ENCODE peak calls at places on chromosomes 13 and 19, in six cellular contexts. One of them, this sample, is unnamed.

GRCh38 chr13:107322228-107322627 is 754.3 kb upstream of the ARGLU1 start:
- DNase-seq in BJ: no peak
- DNase-seq in RWPE1: peak; percentile 22
- DNase-seq in bronchial epithelial cell: peak; percentile 63
- DNase-seq in dorsolateral prefrontal cortex: no peak
- DNase-seq in brain microvascular endothelial cell: no peak
- DNase-seq in this sample: no peak

GRCh38 chr19:2503521-2504109 is 27.7 kb downstream of the GADD45B start:
- DNase-seq in BJ: peak; percentile 79
- DNase-seq in RWPE1: peak; percentile 84
- DNase-seq in bronchial epithelial cell: peak; percentile 72
- DNase-seq in dorsolateral prefrontal cortex: no peak
- DNase-seq in brain microvascular endothelial cell: peak; percentile 75
- DNase-seq in this sample: peak; percentile 76

GRCh38 chr13:25292301-25292700 is 5.0 kb upstream of the MTMR6 start:
- DNase-seq in BJ: no peak
- DNase-seq in RWPE1: no peak
- DNase-seq in bronchial epithelial cell: peak; percentile 35
- DNase-seq in dorsolateral prefrontal cortex: no peak
- DNase-seq in brain microvascular endothelial cell: peak; percentile 40
- DNase-seq in this sample: peak; percentile 35

GRCh38 chr13:61247149-61247936 is 168.3 kb downstream of the PCDH20 start:
- DNase-seq in BJ: no peak
- DNase-seq in RWPE1: no peak
- DNase-seq in bronchial epithelial cell: no peak
- DNase-seq in dorsolateral prefrontal cortex: no peak
- DNase-seq in brain microvascular endothelial cell: no peak
- DNase-seq in this sample: no peak

GRCh38 chr19:54431255-54431838 is 16.1 kb downstream of the TTYH1 start:
- DNase-seq in BJ: no peak
- DNase-seq in RWPE1: no peak
- DNase-seq in bronchial epithelial cell: peak; percentile 22
- DNase-seq in dorsolateral prefrontal cortex: no peak
- DNase-seq in brain microvascular endothelial cell: peak; percentile 16
- DNase-seq in this sample: peak; percentile 34

GRCh38 chr13:44157614-44158013 is 216.0 kb upstream of the SERP2 start:
- DNase-seq in BJ: no peak
- DNase-seq in RWPE1: no peak
- DNase-seq in bronchial epithelial cell: no peak
- DNase-seq in dorsolateral prefrontal cortex: no peak
- DNase-seq in brain microvascular endothelial cell: no peak
- DNase-seq in this sample: no peak

GRCh38 chr13:106496072-106496997 is 39.1 kb downstream of the EFNB2 start:
- DNase-seq in BJ: no peak
- DNase-seq in RWPE1: no peak
- DNase-seq in bronchial epithelial cell: no peak
- DNase-seq in dorsolateral prefrontal cortex: no peak
- DNase-seq in brain microvascular endothelial cell: no peak
- DNase-seq in this sample: no peak

GRCh38 chr19:31516756-31517155 is 167.5 kb upstream of the TSHZ3 start:
- DNase-seq in BJ: no peak
- DNase-seq in RWPE1: no peak
- DNase-seq in bronchial epithelial cell: no peak
- DNase-seq in dorsolateral prefrontal cortex: no peak
- DNase-seq in brain microvascular endothelial cell: no peak
- DNase-seq in this sample: no peak

GRCh38 chr13:79997244-79997643 is 343.7 kb downstream of the SPRY2 start:
- DNase-seq in BJ: no peak
- DNase-seq in RWPE1: no peak
- DNase-seq in bronchial epithelial cell: no peak
- DNase-seq in dorsolateral prefrontal cortex: no peak
- DNase-seq in brain microvascular endothelial cell: no peak
- DNase-seq in this sample: no peak

GRCh38 chr19:29953352-29954247 is 11.6 kb downstream of the URI1 start:
- DNase-seq in BJ: no peak
- DNase-seq in RWPE1: no peak
- DNase-seq in bronchial epithelial cell: no peak
- DNase-seq in dorsolateral prefrontal cortex: no peak
- DNase-seq in brain microvascular endothelial cell: no peak
- DNase-seq in this sample: no peak

GRCh38 chr19:11069451-11070009 is 19.7 kb upstream of the LDLR start:
- DNase-seq in BJ: no peak
- DNase-seq in RWPE1: no peak
- DNase-seq in bronchial epithelial cell: no peak
- DNase-seq in dorsolateral prefrontal cortex: no peak
- DNase-seq in brain microvascular endothelial cell: no peak
- DNase-seq in this sample: no peak

GRCh38 chr13:95704510-95704909 is 27.6 kb downstream of the DNAJC3 start:
- DNase-seq in BJ: no peak
- DNase-seq in RWPE1: no peak
- DNase-seq in bronchial epithelial cell: no peak
- DNase-seq in dorsolateral prefrontal cortex: no peak
- DNase-seq in brain microvascular endothelial cell: peak; percentile 4
- DNase-seq in this sample: no peak
- TF ChIP-seq CTCF in BJ: no peak
- TF ChIP-seq CTCF in RWPE1: no peak
- TF ChIP-seq CTCF in bronchial epithelial cell: peak; percentile 43
- TF ChIP-seq CTCF in dorsolateral prefrontal cortex: peak; percentile 6
- TF ChIP-seq CTCF in brain microvascular endothelial cell: peak; percentile 57
- TF ChIP-seq CTCF in this sample: peak; percentile 34

DNA sequence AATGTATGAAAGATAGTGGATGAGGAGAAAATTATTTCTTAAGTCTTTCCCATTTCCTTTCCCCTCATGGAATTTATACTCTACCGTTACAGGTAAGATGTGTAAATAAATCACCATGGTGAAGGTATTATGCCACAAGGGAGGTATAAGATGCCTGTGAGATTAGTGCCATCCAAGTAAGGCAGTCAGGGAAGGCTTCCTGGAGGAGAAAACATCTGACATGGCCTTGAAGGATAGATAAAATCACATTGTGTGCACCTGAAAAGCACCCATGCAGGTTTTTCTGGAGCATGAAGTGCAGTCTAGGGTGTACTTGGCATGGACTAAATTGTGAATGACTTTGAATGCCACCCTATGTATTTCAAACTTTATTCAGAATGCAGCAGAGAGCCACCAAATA is 15.3 kb downstream of the MBNL2 start:
- DNase-seq in BJ: no peak
- DNase-seq in RWPE1: no peak
- DNase-seq in bronchial epithelial cell: no peak
- DNase-seq in dorsolateral prefrontal cortex: no peak
- DNase-seq in brain microvascular endothelial cell: no peak
- DNase-seq in this sample: no peak
- TF ChIP-seq CTCF in BJ: no peak
- TF ChIP-seq CTCF in RWPE1: no peak
- TF ChIP-seq CTCF in bronchial epithelial cell: no peak
- TF ChIP-seq CTCF in dorsolateral prefrontal cortex: no peak
- TF ChIP-seq CTCF in brain microvascular endothelial cell: no peak
- TF ChIP-seq CTCF in this sample: no peak

DNA sequence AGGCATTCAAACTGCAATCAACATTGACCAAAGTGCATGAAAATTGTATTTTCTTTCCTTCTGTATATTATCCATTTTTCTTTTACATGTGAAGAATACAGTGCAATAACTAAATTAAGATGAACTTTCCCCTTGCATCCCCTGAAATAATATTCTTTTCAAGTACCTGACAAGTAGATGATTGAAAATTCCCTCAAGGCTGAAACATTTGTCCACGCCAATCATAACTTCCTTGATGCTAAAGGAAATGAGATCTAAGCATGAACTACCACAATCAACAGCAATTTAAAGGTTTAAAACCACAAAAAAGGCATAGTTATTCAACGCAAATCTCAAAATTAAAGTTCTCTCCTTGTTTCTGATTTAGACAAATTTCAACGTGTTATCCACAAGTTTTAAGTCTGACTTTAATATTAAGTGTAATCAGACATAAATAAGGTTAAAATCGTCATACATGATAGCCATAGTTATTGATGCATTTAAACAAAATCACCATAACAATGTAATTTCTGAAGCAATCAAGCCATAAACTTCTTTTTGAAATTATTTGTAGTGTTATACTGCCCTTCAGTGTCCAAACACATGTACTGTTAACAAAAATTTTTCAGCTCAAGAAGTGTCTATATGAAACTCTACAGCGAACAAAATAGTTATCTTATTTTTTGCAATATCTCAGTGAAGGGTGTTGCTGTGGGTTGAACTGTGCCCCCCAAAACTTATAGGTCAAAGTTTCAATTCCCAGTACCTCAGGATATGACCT is 169.5 kb downstream of the DCLK1 start:
- DNase-seq in BJ: no peak
- DNase-seq in RWPE1: no peak
- DNase-seq in bronchial epithelial cell: no peak
- DNase-seq in dorsolateral prefrontal cortex: no peak
- DNase-seq in brain microvascular endothelial cell: no peak
- DNase-seq in this sample: no peak
- TF ChIP-seq CTCF in BJ: peak; percentile 18
- TF ChIP-seq CTCF in RWPE1: no peak
- TF ChIP-seq CTCF in bronchial epithelial cell: no peak
- TF ChIP-seq CTCF in dorsolateral prefrontal cortex: peak; percentile 29
- TF ChIP-seq CTCF in brain microvascular endothelial cell: no peak
- TF ChIP-seq CTCF in this sample: peak; percentile 2

GRCh38 chr19:1315470-1316166 is 29.9 kb downstream of the EFNA2 start:
- DNase-seq in BJ: no peak
- DNase-seq in RWPE1: peak; percentile 66
- DNase-seq in bronchial epithelial cell: no peak
- DNase-seq in dorsolateral prefrontal cortex: peak; percentile 63
- DNase-seq in brain microvascular endothelial cell: peak; percentile 8
- DNase-seq in this sample: peak; percentile 33
- TF ChIP-seq CTCF in BJ: peak; percentile 61
- TF ChIP-seq CTCF in RWPE1: peak; percentile 80
- TF ChIP-seq CTCF in bronchial epithelial cell: peak; percentile 69
- TF ChIP-seq CTCF in dorsolateral prefrontal cortex: peak; percentile 77
- TF ChIP-seq CTCF in brain microvascular endothelial cell: peak; percentile 51
- TF ChIP-seq CTCF in this sample: peak; percentile 65

GRCh38 chr13:52029569-52029968 is 5.1 kb downstream of the UTP14C start:
- DNase-seq in BJ: no peak
- DNase-seq in RWPE1: no peak
- DNase-seq in bronchial epithelial cell: no peak
- DNase-seq in dorsolateral prefrontal cortex: no peak
- DNase-seq in brain microvascular endothelial cell: no peak
- DNase-seq in this sample: no peak

GRCh38 chr13:52026246-52026626 is 1.7 kb downstream of the UTP14C start:
- DNase-seq in BJ: no peak
- DNase-seq in RWPE1: no peak
- DNase-seq in bronchial epithelial cell: no peak
- DNase-seq in dorsolateral prefrontal cortex: no peak
- DNase-seq in brain microvascular endothelial cell: no peak
- DNase-seq in this sample: no peak

GRCh38 chr13:52025475-52026245 is 1.2 kb downstream of the UTP14C start:
- DNase-seq in BJ: no peak
- DNase-seq in RWPE1: no peak
- DNase-seq in bronchial epithelial cell: no peak
- DNase-seq in dorsolateral prefrontal cortex: no peak
- DNase-seq in brain microvascular endothelial cell: no peak
- DNase-seq in this sample: no peak

GRCh38 chr13:52024481-52024880 is at the start of gene UTP14C:
- DNase-seq in BJ: no peak
- DNase-seq in RWPE1: no peak
- DNase-seq in bronchial epithelial cell: peak; percentile 85
- DNase-seq in dorsolateral prefrontal cortex: no peak
- DNase-seq in brain microvascular endothelial cell: no peak
- DNase-seq in this sample: no peak

DNA sequence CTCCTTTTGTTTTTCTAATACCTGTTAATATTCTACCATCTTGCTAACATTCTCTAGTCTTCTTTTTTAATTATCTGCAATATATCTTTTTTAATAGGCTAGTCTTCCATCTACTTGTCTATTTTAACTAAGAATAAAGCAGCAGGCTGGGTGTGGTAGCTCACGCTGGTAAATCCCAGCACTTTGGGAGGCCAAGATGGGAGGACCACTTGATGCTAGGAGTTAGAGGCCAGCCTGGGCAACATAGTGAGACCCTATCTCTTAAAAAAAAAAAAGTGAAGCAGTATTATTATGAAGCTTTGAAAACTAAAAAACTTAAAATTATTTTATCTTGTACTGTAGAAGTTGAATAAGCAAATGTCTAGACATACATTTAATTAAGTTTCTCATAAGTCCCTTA is 3.3 kb downstream of the UTP14C start:
- DNase-seq in BJ: no peak
- DNase-seq in RWPE1: no peak
- DNase-seq in bronchial epithelial cell: no peak
- DNase-seq in dorsolateral prefrontal cortex: no peak
- DNase-seq in brain microvascular endothelial cell: no peak
- DNase-seq in this sample: no peak
- TF ChIP-seq CTCF in BJ: no peak
- TF ChIP-seq CTCF in RWPE1: no peak
- TF ChIP-seq CTCF in bronchial epithelial cell: no peak
- TF ChIP-seq CTCF in dorsolateral prefrontal cortex: no peak
- TF ChIP-seq CTCF in brain microvascular endothelial cell: no peak
- TF ChIP-seq CTCF in this sample: no peak

DNA sequence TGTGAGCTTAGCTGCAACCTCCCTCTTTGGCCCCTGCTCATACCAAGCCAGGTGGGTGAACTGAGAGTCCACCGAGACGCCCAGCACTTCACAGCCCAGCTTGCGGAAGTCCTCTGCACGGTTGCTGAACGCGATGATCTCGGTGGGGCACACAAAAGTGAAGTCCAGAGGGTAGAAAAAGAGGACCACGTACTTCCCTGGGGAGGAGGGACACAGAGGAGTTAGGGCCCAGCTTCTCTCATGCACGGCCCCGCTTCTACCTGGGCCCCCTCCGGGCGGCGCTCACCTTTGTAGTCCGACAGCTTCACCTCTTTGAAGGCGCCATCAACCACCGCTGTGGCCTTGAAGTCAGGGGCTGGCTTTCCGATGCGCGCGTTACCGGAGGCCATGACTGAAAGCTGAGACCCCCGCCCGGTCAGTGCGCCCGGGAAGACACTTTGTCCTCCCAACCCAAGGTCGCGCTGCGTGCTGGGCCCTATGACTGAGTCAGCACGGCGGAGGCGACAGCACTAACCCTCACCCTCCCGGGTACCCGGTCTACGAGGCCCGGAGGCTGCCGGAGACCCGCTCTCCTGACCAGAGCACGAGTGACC is 631 bp downstream of the PRDX2 start:
- DNase-seq in BJ: no peak
- DNase-seq in RWPE1: no peak
- DNase-seq in bronchial epithelial cell: no peak
- DNase-seq in dorsolateral prefrontal cortex: no peak
- DNase-seq in brain microvascular endothelial cell: no peak
- DNase-seq in this sample: no peak
- TF ChIP-seq CTCF in BJ: no peak
- TF ChIP-seq CTCF in RWPE1: no peak
- TF ChIP-seq CTCF in bronchial epithelial cell: no peak
- TF ChIP-seq CTCF in dorsolateral prefrontal cortex: no peak
- TF ChIP-seq CTCF in brain microvascular endothelial cell: no peak
- TF ChIP-seq CTCF in this sample: no peak

GRCh38 chr13:26433776-26434175 is 123.7 kb upstream of the WASF3 start:
- DNase-seq in BJ: no peak
- DNase-seq in RWPE1: no peak
- DNase-seq in bronchial epithelial cell: no peak
- DNase-seq in dorsolateral prefrontal cortex: no peak
- DNase-seq in brain microvascular endothelial cell: no peak
- DNase-seq in this sample: no peak
- TF ChIP-seq CTCF in BJ: no peak
- TF ChIP-seq CTCF in RWPE1: no peak
- TF ChIP-seq CTCF in bronchial epithelial cell: no peak
- TF ChIP-seq CTCF in dorsolateral prefrontal cortex: no peak
- TF ChIP-seq CTCF in brain microvascular endothelial cell: no peak
- TF ChIP-seq CTCF in this sample: no peak

This sample was measured in astrocyte of the spinal cord.